ENCODE peak calls at places on chromosomes 2 and 18, in four cellular contexts. J is SK-N-SH, H is HepG2, Q is K562. R is an unnamed sample.

GRCh38 chr18:68740966-68741365 is 26.1 kb upstream of the TMX3 start:
- DNase-seq in H (no peak), Q (no peak), J (no peak), R (no peak)

GRCh38 chr2:70598197-70598596 is 44.6 kb upstream of the TGFA start:
- DNase-seq in H (no peak), Q (no peak), J (no peak), R (no peak)

GRCh38 chr2:224865016-224865415 is 148.9 kb upstream of the CCDC195 start:
- DNase-seq in H (no peak), J (peak; percentile 53), Q (no peak), R (no peak)

GRCh38 chr2:237723613-237724012 is 75.0 kb upstream of the RBM44 start:
- DNase-seq in H (peak; percentile 74), Q (peak; percentile 58), J (peak; percentile 62), R (no peak)

GRCh38 chr2:233326500-233326899 is 18.9 kb downstream of the SAG start:
- DNase-seq in J (no peak), H (no peak), Q (no peak), R (no peak)

GRCh38 chr2:157784169-157784822 is 91.8 kb downstream of the ACVR1 start:
- DNase-seq in H (no peak), Q (no peak), J (no peak), R (no peak)

GRCh38 chr2:168348076-168348475 is 100.7 kb upstream of the STK39 start:
- DNase-seq in H (peak; percentile 73), Q (peak; percentile 66), J (peak; percentile 40), R (peak; percentile 57)

GRCh38 chr18:56890632-56891031 is 239.5 kb downstream of the WDR7 start:
- DNase-seq in Q (no peak), J (no peak), H (peak; percentile 68), R (no peak)

GRCh38 chr2:127681288-127681771 is 6.0 kb upstream of the LIMS2 start:
- DNase-seq in J (peak; percentile 22), Q (no peak), H (no peak), R (no peak)

GRCh38 chr18:48576454-48576766 is 37.6 kb downstream of the CTIF start:
- DNase-seq in J (no peak), Q (no peak), H (no peak), R (no peak)

GRCh38 chr2:184780384-184780783 is 182.1 kb downstream of the ZNF804A start:
- DNase-seq in H (no peak), Q (no peak), J (no peak), R (no peak)

GRCh38 chr18:79625195-79625923 is 54.2 kb upstream of the CTDP1 start:
- DNase-seq in J (no peak), Q (no peak), H (no peak), R (no peak)

GRCh38 chr2:112588611-112589045 is 4.2 kb downstream of the CHCHD5 start:
- DNase-seq in H (no peak), Q (no peak), J (no peak), R (no peak)

GRCh38 chr2:104854507-104855173 is 725 bp downstream of the POU3F3 start:
- DNase-seq in J (no peak), Q (no peak), H (no peak), R (no peak)

GRCh38 chr2:229433351-229433750 is 162.3 kb upstream of the PID1 start:
- DNase-seq in J (no peak), Q (no peak), H (no peak), R (no peak)

GRCh38 chr2:39381653-39382052 is 55.4 kb downstream of the MAP4K3 start:
- DNase-seq in H (no peak), J (no peak), Q (no peak), R (no peak)

GRCh38 chr18:62460851-62461300 is 61.9 kb upstream of the ZCCHC2 start:
- DNase-seq in Q (no peak), H (peak; percentile 99), J (no peak), R (no peak)

GRCh38 chr2:127014224-127014623 is 92.7 kb downstream of the BIN1 start:
- DNase-seq in Q (no peak), H (no peak), J (no peak), R (no peak)

GRCh38 chr18:55522011-55522410 is 66.0 kb downstream of the TCF4 start:
- DNase-seq in H (no peak), Q (peak; percentile 71), J (no peak), R (no peak)

GRCh38 chr2:95525294-95526035 is 40.9 kb upstream of the TRIM43B start:
- DNase-seq in H (no peak), J (peak; percentile 11), Q (no peak), R (no peak)

GRCh38 chr2:101788995-101789970 is 91.8 kb downstream of the MAP4K4 start:
- DNase-seq in H (peak; percentile 78), J (no peak), Q (no peak), R (no peak)

GRCh38 chr2:28155071-28155470 is 237.6 kb upstream of the FOSL2 start:
- DNase-seq in Q (no peak), H (no peak), J (no peak), R (no peak)

GRCh38 chr2:241108271-241109209 is 6.5 kb upstream of the MTERF4 start:
- DNase-seq in Q (no peak), J (no peak), H (no peak), R (no peak)

DNA sequence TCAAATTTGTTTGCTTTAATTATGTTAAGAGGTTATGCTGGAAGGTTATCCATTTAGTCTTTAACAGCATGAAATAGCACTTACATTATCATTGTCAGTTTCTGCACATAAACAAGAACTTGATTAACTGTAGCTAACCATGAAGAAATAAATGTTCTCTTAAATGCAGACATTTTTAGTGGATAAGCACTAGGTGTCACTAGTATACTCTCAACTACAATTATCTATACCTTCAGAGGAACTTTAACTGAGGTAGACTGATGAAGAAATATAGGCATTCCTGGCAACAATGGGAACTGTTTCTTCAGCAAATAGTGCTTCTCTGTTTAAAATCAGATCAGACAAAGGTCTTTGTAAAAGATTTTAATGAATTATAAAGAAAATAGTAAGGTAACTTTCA is 178.8 kb upstream of the CHST9 start:
- DNase-seq in Q (no peak), H (peak; percentile 10), J (peak; percentile 16), R (no peak)
- TF ChIP-seq ELF1 in Q (no peak), H (no peak), J (no peak), R (no peak)

GRCh38 chr2:6074303-6074702 is 382.1 kb downstream of the SOX11 start:
- DNase-seq in Q (no peak), H (no peak), J (peak; percentile 15), R (no peak)
- H4K20me1 ChIP-seq in Q (no peaks in the 10 kb centered on the region), H (no peaks in the 10 kb centered on the region), J (no peaks in the 10 kb centered on the region), R (no peaks in the 10 kb centered on the region)

GRCh38 chr2:69168144-69168813 is 155.3 kb downstream of the ANTXR1 start:
- DNase-seq in J (no peak), H (no peak), Q (no peak), R (no peak)
- TF ChIP-seq ELF1 in J (no peak), H (no peak), Q (no peak), R (no peak)

GRCh38 chr2:189578272-189578671 is 2.3 kb downstream of the SLC40A1 start:
- DNase-seq in J (no peak), Q (no peak), H (no peak), R (no peak)

GRCh38 chr2:189570565-189570964 is 10.0 kb downstream of the SLC40A1 start:
- DNase-seq in H (peak; percentile 74), Q (no peak), J (no peak), R (no peak)

GRCh38 chr2:189576361-189576760 is 4.2 kb downstream of the SLC40A1 start:
- DNase-seq in J (no peak), H (no peak), Q (no peak), R (no peak)

GRCh38 chr2:189577108-189577507 is 3.5 kb downstream of the SLC40A1 start:
- DNase-seq in Q (no peak), H (no peak), J (no peak), R (no peak)

GRCh38 chr2:189574793-189575475 is 5.7 kb downstream of the SLC40A1 start:
- DNase-seq in J (no peak), H (peak; percentile 76), Q (no peak), R (no peak)
- H4K20me1 ChIP-seq in J (no peaks in the 10 kb centered on the region), H (no peaks in the 10 kb centered on the region), Q (no peaks in the 10 kb centered on the region), R (no peaks in the 10 kb centered on the region)

DNA sequence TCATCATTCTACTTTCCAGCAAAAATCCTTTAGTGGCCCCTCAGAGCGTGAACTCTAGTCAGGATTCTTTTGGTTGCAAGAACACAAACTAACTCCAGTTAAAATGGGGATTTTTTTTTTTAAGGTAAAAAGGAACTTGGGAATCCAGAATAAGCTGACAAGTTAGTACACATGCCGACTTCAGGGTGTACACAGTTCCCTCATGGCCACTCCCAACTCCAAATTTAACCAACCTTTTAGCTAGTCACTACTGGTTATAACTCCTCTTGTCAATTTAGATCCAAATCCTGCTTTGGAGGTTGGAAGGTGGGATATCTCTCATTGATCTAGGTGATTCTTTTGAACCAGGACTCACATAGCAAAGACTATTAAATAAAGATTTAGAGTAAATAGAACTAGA is 5.0 kb upstream of the PGAP1 start:
- DNase-seq in Q (no peak), H (no peak), J (no peak), R (no peak)
- TF ChIP-seq ELF1 in Q (no peak), H (no peak), J (no peak), R (no peak)

DNA sequence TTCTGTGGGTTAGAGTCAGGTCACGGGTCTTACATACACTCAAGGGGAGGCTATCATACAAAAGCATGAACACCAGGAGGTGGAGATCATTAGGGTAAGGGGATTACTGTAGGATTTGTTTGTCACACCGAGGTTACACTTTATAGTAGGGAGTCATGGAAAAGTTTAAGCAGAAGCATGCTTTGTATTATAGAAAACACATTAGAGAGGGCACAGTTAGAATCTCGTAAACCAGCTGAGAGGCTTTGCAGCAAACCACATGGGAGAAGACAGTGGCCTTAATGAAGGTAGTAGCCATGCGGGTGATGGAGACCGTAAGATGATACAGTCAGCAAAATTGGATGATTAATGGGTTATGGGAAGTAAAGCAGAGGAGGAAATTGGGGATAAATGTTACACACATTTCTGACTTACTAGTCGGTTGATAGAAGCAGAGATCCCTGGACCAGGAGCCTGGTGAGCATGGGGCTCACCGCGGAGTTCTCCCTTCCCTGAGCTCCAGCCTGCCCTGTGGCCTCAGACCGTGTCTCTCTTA is 75.6 kb downstream of the MAPRE2 start:
- DNase-seq in H (no peak), J (no peak), Q (no peak), R (no peak)
- H4K20me1 ChIP-seq in H (no peaks in the 10 kb centered on the region), J (no peaks in the 10 kb centered on the region), Q (no peaks in the 10 kb centered on the region), R (no peaks in the 10 kb centered on the region)

GRCh38 chr2:85712849-85713612 is 18.9 kb downstream of the GNLY start:
- DNase-seq in H (no peak), J (no peak), Q (no peak), R (no peak)

GRCh38 chr2:85713836-85714235 is 19.7 kb downstream of the GNLY start:
- DNase-seq in Q (no peak), J (no peak), H (no peak), R (no peak)

GRCh38 chr2:85711578-85712060 is 17.5 kb downstream of the GNLY start:
- DNase-seq in H (no peak), Q (no peak), J (no peak), R (no peak)

GRCh38 chr2:85710687-85711577 is 16.8 kb downstream of the GNLY start:
- DNase-seq in H (no peak), J (no peak), Q (no peak), R (no peak)

DNA sequence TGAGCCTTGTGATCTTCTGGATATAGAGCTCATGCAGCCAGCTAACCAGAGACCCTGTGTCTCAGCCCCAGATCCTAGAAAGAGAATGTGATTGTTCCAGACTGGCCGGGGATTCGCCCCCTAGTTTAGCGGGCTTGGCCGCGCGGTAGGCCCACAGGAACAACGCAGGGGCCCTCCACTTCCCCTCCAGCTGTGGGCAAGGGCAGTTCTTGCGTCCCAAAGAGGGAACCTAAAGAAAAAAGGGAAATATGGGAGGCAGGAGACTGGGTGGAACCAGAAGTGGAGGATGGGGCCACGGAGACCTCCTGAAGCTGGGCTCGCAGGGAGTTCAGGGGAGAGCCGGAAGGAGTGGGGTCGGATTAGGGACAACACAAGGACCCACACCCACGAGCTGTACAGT is 18.1 kb downstream of the GNLY start:
- DNase-seq in H (no peak), Q (no peak), J (no peak), R (no peak)
- TF ChIP-seq ELF1 in H (no peak), Q (no peak), J (no peak), R (no peak)

R was measured in HCT116.